ENCODE peak calls at places on chromosomes 1 and 21, in ten cellular contexts. V is Caki2; P is naive thymus-derived CD8-positive, alpha-beta T cell; X is posterior vena cava; W is stromal cell of bone marrow; D is Right ventricle myocardium inferior; H is HEK293T; U is NCI-H1436; K is occipital lobe; G is SHP77. Y is an unnamed sample.

GRCh38 chr1:203045821-203046594 is 19.7 kb downstream of the PPFIA4 start:
- DNase-seq in H (no peak), W (no peak), V (no peak), X (peak), U (no peak), K (peak), P (no peak), D (no peak), G (no peak), Y (no peak)

GRCh38 chr1:204094262-204095247 is 21.6 kb downstream of the SOX13 start:
- DNase-seq in H (no peak), U (no peak), X (no peak), V (no peak), P (no peak), D (no peak), K (no peak), G (peak), W (no peak), Y (no peak)

GRCh38 chr1:47533176-47534039 is 95.6 kb downstream of the FOXD2 start:
- DNase-seq in U (peak), W (peak), H (peak), G (no peak), X (peak), K (no peak), D (peak), P (no peak), V (no peak), Y (no peak)

GRCh38 chr1:77802026-77802425 is 22.6 kb downstream of the MIGA1 start:
- DNase-seq in G (no peak), U (no peak), W (no peak), H (no peak), K (no peak), V (peak), D (no peak), P (no peak), X (no peak), Y (no peak)

GRCh38 chr1:4624801-4625200 is 29.6 kb upstream of the AJAP1 start:
- DNase-seq in V (no peak), W (no peak), U (no peak), G (no peak), H (no peak), X (no peak), D (no peak), P (no peak), K (no peak), Y (no peak)

GRCh38 chr1:52306227-52307006 is 59.6 kb downstream of the CC2D1B start:
- DNase-seq in W (no peak), K (no peak), X (no peak), P (no peak), H (no peak), V (no peak), D (no peak), G (peak), U (no peak), Y (peak)

GRCh38 chr1:111690306-111690617 is 48.9 kb downstream of the INKA2 start:
- DNase-seq in V (peak), X (no peak), U (no peak), W (peak), H (peak), K (no peak), D (no peak), G (no peak), P (no peak), Y (no peak)

GRCh38 chr1:232954594-232955365 is 4.4 kb downstream of the NTPCR start:
- DNase-seq in G (no peak), X (no peak), H (no peak), U (no peak), W (no peak), D (no peak), K (no peak), P (no peak), V (no peak), Y (no peak)

GRCh38 chr1:205505076-205505729 is 734 bp downstream of the CDK18 start:
- DNase-seq in U (peak), G (no peak), W (no peak), P (no peak), K (no peak), V (no peak), H (peak), D (no peak), X (no peak), Y (no peak)

GRCh38 chr1:24990136-24990535 is 60.1 kb upstream of the RUNX3 start:
- DNase-seq in K (no peak), G (no peak), U (no peak), W (no peak), V (no peak), P (peak), D (no peak), X (peak), H (no peak), Y (no peak)

GRCh38 chr1:25673962-25674928 is 57.7 kb downstream of the MAN1C1 start:
- DNase-seq in X (no peak), K (no peak), U (no peak), W (no peak), H (no peak), V (no peak), G (no peak), D (no peak), P (no peak), Y (no peak)

GRCh38 chr1:39885516-39885915 is 2.2 kb upstream of the TRIT1 start:
- DNase-seq in P (no peak), V (no peak), U (no peak), G (no peak), W (no peak), D (no peak), K (no peak), H (no peak), X (no peak), Y (no peak)

GRCh38 chr1:54805466-54805865 is 4.3 kb upstream of the TTC22 start:
- DNase-seq in P (no peak), H (no peak), W (no peak), X (peak), D (no peak), G (no peak), V (no peak), U (no peak), K (no peak), Y (no peak)

GRCh38 chr1:64335634-64336033 is 132.2 kb downstream of the UBE2U start:
- DNase-seq in H (no peak), D (no peak), X (no peak), K (no peak), V (no peak), U (no peak), P (no peak), W (no peak), G (no peak), Y (no peak)

GRCh38 chr1:231091853-231092301 is 51.8 kb upstream of the FAM89A start:
- DNase-seq in W (no peak), V (no peak), H (peak), X (no peak), K (no peak), D (no peak), P (peak), U (peak), G (peak), Y (no peak)

GRCh38 chr21:39312112-39313041 is 1.1 kb downstream of the BRWD1 start:
- DNase-seq in W (peak), X (peak), P (peak), D (peak), U (peak), G (peak), V (peak), H (peak), K (peak), Y (peak)

GRCh38 chr21:18449586-18449985 is 46.0 kb upstream of the TMPRSS15 start:
- DNase-seq in V (no peak), X (no peak), H (no peak), K (no peak), G (no peak), W (peak), D (no peak), P (no peak), U (no peak), Y (no peak)

GRCh38 chr1:209900734-209901133 is 37.3 kb upstream of the SYT14 start:
- DNase-seq in H (peak), G (no peak), P (no peak), U (no peak), W (peak), V (no peak), K (no peak), X (no peak), D (no peak), Y (no peak)

GRCh38 chr1:59552001-59552400 is 255.1 kb downstream of the FGGY start:
- DNase-seq in G (peak), D (no peak), K (no peak), P (no peak), V (no peak), X (no peak), W (no peak), U (no peak), H (no peak), Y (no peak)

GRCh38 chr1:159917533-159917932 is 7.8 kb downstream of the TAGLN2 start:
- DNase-seq in W (no peak), V (no peak), X (no peak), H (no peak), K (no peak), G (no peak), P (no peak), D (no peak), U (no peak), Y (peak)

GRCh38 chr1:53686371-53687267 is 52.3 kb downstream of the GLIS1 start:
- DNase-seq in U (no peak), G (no peak), P (no peak), X (no peak), W (no peak), K (no peak), H (no peak), D (no peak), V (no peak), Y (no peak)

GRCh38 chr1:31433396-31433930 is 20.4 kb downstream of the SERINC2 start:
- DNase-seq in P (no peak), D (no peak), U (no peak), G (no peak), K (no peak), V (no peak), X (no peak), W (no peak), H (no peak), Y (no peak)

GRCh38 chr21:36104306-36105300 is 30.3 kb upstream of the CBR3 start:
- DNase-seq in G (no peak), X (no peak), V (peak), P (peak), W (no peak), D (peak), H (peak), K (peak), U (no peak), Y (no peak)

GRCh38 chr1:212514056-212514614 is 81.4 kb downstream of the NENF start:
- DNase-seq in H (no peak), K (no peak), D (no peak), G (peak), W (no peak), U (no peak), V (peak), X (no peak), P (peak), Y (peak)

GRCh38 chr1:21216835-21217811 is 40.4 kb upstream of the EIF4G3 start:
- DNase-seq in D (peak), U (peak), K (no peak), X (peak), H (peak), W (no peak), V (peak), P (peak), G (peak), Y (peak)

GRCh38 chr1:3910049-3910731 is 10.1 kb upstream of the C1orf174 start:
- DNase-seq in V (no peak), D (peak), X (peak), K (no peak), H (no peak), W (no peak), G (peak), U (peak), P (no peak), Y (peak)

GRCh38 chr21:31943586-31943985 is 70.8 kb downstream of the HUNK start:
- DNase-seq in V (no peak), G (no peak), H (no peak), P (no peak), X (no peak), U (no peak), D (no peak), W (no peak), K (no peak), Y (no peak)

GRCh38 chr1:226551299-226551698 is 2.7 kb downstream of the STUM start:
- DNase-seq in X (no peak), W (no peak), D (no peak), P (no peak), G (peak), H (no peak), U (no peak), K (no peak), V (no peak), Y (no peak)

GRCh38 chr1:53076165-53076564 is 14.2 kb downstream of the PODN start:
- DNase-seq in X (peak), G (no peak), K (no peak), H (no peak), P (no peak), V (no peak), D (peak), W (no peak), U (no peak), Y (peak)

GRCh38 chr1:66764994-66765578 is 12.8 kb downstream of the DYNLT5 start:
- DNase-seq in W (peak), X (no peak), P (peak), U (peak), G (no peak), H (peak), V (peak), D (no peak), K (no peak), Y (peak)

GRCh38 chr1:54359393-54360162 is 46.6 kb downstream of the SSBP3 start:
- DNase-seq in U (no peak), P (no peak), D (no peak), G (no peak), V (no peak), H (no peak), X (no peak), K (no peak), W (no peak), Y (no peak)

GRCh38 chr1:243727503-243728191 is 122.4 kb downstream of the AKT3 start:
- DNase-seq in W (no peak), P (no peak), X (no peak), G (no peak), V (no peak), U (no peak), K (no peak), H (no peak), D (no peak), Y (no peak)

GRCh38 chr1:39788758-39789570 is at the start of gene BMP8B:
- DNase-seq in D (peak), P (peak), W (no peak), V (peak), X (peak), U (peak), H (peak), K (no peak), G (peak), Y (peak)